ENCODE peak calls at places on chromosomes 4 and X, in six cellular contexts. E is sigmoid colon, U is transverse colon, M is GM12878, Q is upper lobe of left lung, D is HepG2. S is an unnamed sample.

GRCh38 chrX:150044556-150044955 is 106.3 kb upstream of the EOLA2 start:
- DNase-seq in E (no peak), D (no peak), U (no peak), M (no peak), Q (no peak), S (no peak)

GRCh38 chr4:16140520-16141249 is 56.9 kb upstream of the PROM1 start:
- DNase-seq in E (no peak), M (no peak), U (peak; percentile 84), D (peak; percentile 99), Q (peak; percentile 65), S (no peak)

GRCh38 chrX:108091266-108091877 is at the start of the genes ATG4A and PSMD10:
- DNase-seq in D (peak; percentile 92), U (peak; percentile 94), M (peak; percentile 71), E (peak; percentile 96), Q (peak; percentile 95), S (peak; percentile 94)

GRCh38 chrX:33336783-33337182 is 125.4 kb upstream of the DMD start:
- DNase-seq in U (no peak), Q (peak; percentile 20), E (no peak), M (no peak), D (peak; percentile 2), S (no peak)

GRCh38 chr4:125140966-125141495 is 173.7 kb upstream of the FAT4 start:
- DNase-seq in D (no peak), E (no peak), U (no peak), Q (no peak), M (no peak), S (no peak)

GRCh38 chr4:172173206-172173605 is 360.0 kb downstream of the GALNTL6 start:
- DNase-seq in Q (no peak), D (no peak), U (no peak), M (no peak), E (no peak), S (no peak)

GRCh38 chrX:136725446-136726104 is 55.2 kb downstream of the ARHGEF6 start:
- DNase-seq in Q (no peak), D (no peak), M (no peak), E (peak; percentile 74), U (no peak), S (no peak)

GRCh38 chrX:115226929-115227328 is 7.0 kb downstream of the LRCH2 start:
- DNase-seq in U (no peak), Q (no peak), D (peak; percentile 33), M (no peak), E (no peak), S (no peak)

GRCh38 chrX:116246261-116246660 is 75.7 kb downstream of the AGTR2 start:
- DNase-seq in E (no peak), D (no peak), U (no peak), Q (no peak), M (no peak), S (no peak)

GRCh38 chr4:166064706-166065105 is 191.7 kb downstream of the TLL1 start:
- DNase-seq in E (no peak), D (no peak), U (no peak), Q (no peak), M (no peak), S (no peak)

GRCh38 chrX:65581661-65582339 is 47.2 kb upstream of the LAS1L start:
- DNase-seq in U (peak; percentile 70), E (peak; percentile 74), D (peak; percentile 26), Q (peak; percentile 69), M (no peak), S (no peak)

GRCh38 chrX:119406739-119407138 is 7.6 kb downstream of the SLC25A43 start:
- DNase-seq in Q (no peak), E (no peak), M (no peak), D (no peak), U (no peak), S (no peak)

GRCh38 chrX:154378799-154379568 is at the start of gene EMD:
- DNase-seq in M (peak; percentile 87), Q (peak; percentile 97), U (peak; percentile 97), E (peak; percentile 99), D (peak; percentile 93), S (peak; percentile 98)
- TF ChIP-seq EP300 in M (no peak), Q (peak; percentile 23), U (peak; percentile 22), E (no peak), D (no peak), S (no peak)

GRCh38 chr4:154039435-154040061 is 250.7 kb upstream of the SFRP2 start:
- DNase-seq in M (no peak), E (no peak), U (no peak), D (no peak), Q (no peak), S (no peak)
- TF ChIP-seq POLR2AphosphoS5 in M (no peak), E (no peak), U (no peak), D (no peak), Q (no peak), S (no peak)

DNA sequence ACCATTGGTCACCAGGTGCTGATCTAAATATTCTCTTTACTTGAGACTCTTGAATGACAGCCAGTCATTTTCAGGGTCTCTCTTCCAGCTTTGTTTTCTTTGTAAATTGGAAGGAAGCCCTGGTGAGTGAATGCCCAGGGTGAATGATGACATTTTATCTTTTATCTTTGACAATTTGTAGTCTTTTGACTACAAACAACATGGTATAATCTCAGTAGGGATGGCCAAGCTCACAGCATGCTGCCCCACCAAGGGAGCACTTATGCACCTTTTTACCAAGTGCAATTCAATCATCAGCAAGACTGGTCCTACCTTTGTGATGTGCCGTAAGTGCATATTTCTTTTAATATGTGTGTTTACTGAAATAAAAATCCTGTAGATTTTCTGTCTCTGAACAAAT is 5.7 kb downstream of the AFM start:
- DNase-seq in E (no peak), D (no peak), M (no peak), Q (no peak), U (no peak), S (no peak)
- TF ChIP-seq EP300 in E (no peak), D (no peak), M (no peak), Q (no peak), U (no peak), S (no peak)

GRCh38 chr4:67549123-67549522 is 3.8 kb upstream of the CENPC start:
- DNase-seq in E (no peak), Q (no peak), D (peak; percentile 15), U (no peak), M (no peak), S (no peak)
- TF ChIP-seq POLR2AphosphoS5 in E (no peak), Q (no peak), D (no peak), U (no peak), M (no peak), S (no peak)

GRCh38 chr4:56308384-56308783 is 78.9 kb downstream of the AASDH start:
- DNase-seq in D (no peak), U (no peak), Q (no peak), E (no peak), M (no peak), S (no peak)

GRCh38 chr4:56310401-56310800 is 76.9 kb downstream of the AASDH start:
- DNase-seq in Q (no peak), M (no peak), E (no peak), D (no peak), U (no peak), S (no peak)

GRCh38 chr4:56314207-56314915 is 72.9 kb downstream of the AASDH start:
- DNase-seq in U (no peak), M (no peak), D (no peak), Q (no peak), E (no peak), S (no peak)

GRCh38 chr4:56313132-56313531 is 74.2 kb downstream of the AASDH start:
- DNase-seq in D (no peak), E (no peak), M (no peak), U (no peak), Q (no peak), S (no peak)

DNA sequence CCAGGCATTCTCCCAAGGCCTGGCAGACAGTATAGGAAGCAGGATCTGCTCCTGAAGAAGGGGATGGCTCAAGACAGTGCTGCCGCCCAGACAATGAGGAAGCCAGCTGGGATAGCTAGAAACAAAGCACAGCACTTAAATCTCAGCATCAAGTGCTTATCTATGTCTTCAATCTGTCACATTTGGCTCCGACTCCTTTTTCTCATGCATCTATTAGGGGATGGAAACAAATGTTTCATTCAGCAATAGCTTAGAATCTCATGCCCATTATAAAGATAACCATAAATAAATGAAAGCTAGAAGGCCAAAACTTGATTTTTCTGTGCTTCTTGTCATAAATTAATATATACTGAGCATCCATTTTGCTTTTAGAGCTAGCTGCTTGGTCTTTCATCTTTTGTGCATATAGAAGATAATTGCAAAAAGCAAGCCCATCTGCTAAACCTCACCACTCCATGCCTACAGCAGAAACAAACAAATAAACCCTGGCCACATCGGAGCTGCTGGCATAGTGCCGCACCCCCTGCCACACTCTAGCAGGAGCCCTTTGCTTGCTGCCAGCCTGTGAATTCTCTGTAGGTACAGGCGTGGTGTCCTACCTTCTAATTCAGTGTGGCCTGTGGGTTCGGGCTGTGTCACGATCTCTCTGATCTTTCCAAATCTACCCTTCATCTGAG is 75.9 kb downstream of the AASDH start:
- DNase-seq in U (no peak), Q (no peak), D (no peak), M (no peak), E (no peak), S (no peak)
- TF ChIP-seq EP300 in U (no peak), Q (no peak), D (no peak), M (no peak), E (no peak), S (no peak)

GRCh38 chr4:118087366-118087765 is 53.1 kb downstream of the NDST3 start:
- DNase-seq in U (no peak), D (no peak), E (no peak), M (no peak), Q (no peak), S (no peak)
- TF ChIP-seq POLR2AphosphoS5 in U (no peak), D (no peak), E (no peak), M (no peak), Q (no peak), S (no peak)